ENCODE peak calls at places on chromosomes 16 and 17, in four cellular contexts. Q, B, R and E are unnamed samples.

GRCh38 chr17:40122944-40123810 is 1.4 kb downstream of the MSL1 start:
- DNase-seq in Q (peak; percentile 34), B (peak; percentile 19), R (peak; percentile 55), E (no peak)

GRCh38 chr16:69720822-69721430 is 5.4 kb downstream of the NQO1 start:
- DNase-seq in Q (no peak), B (no peak), R (no peak), E (no peak)

GRCh38 chr16:54280751-54281150 is 5.8 kb downstream of the IRX3 start:
- DNase-seq in Q (no peak), B (peak; percentile 43), R (peak; percentile 37), E (peak; percentile 25)

GRCh38 chr17:65057520-65058075 is 1.1 kb upstream of the GNA13 start:
- DNase-seq in Q (no peak), B (no peak), R (no peak), E (peak; percentile 70)

GRCh38 chr17:43673516-43674323 is 12.0 kb upstream of the MEOX1 start:
- DNase-seq in Q (peak; percentile 11), B (peak; percentile 51), R (peak; percentile 65), E (peak; percentile 90)

GRCh38 chr16:70523621-70524405 is at the start of gene SF3B3:
- DNase-seq in Q (peak; percentile 75), B (peak; percentile 78), R (peak; percentile 72), E (peak; percentile 81)

GRCh38 chr17:39591958-39592954 is 15.5 kb downstream of the NEUROD2 start:
- DNase-seq in Q (no peak), B (no peak), R (peak; percentile 29), E (no peak)

GRCh38 chr17:4358154-4358553 is 8.3 kb downstream of the UBE2G1 start:
- DNase-seq in Q (no peak), B (no peak), R (no peak), E (no peak)

GRCh38 chr16:58426095-58426494 is 33.8 kb downstream of the GINS3 start:
- DNase-seq in Q (no peak), B (peak; percentile 99), R (no peak), E (no peak)

GRCh38 chr17:78258323-78259229 is 27.1 kb downstream of the TMEM235 start:
- DNase-seq in Q (no peak), B (peak; percentile 55), R (no peak), E (no peak)

GRCh38 chr17:80625627-80626026 is 81.0 kb downstream of the RPTOR start:
- DNase-seq in Q (no peak), B (no peak), R (no peak), E (no peak)

GRCh38 chr16:74903095-74903494 is 81.8 kb downstream of the WDR59 start:
- DNase-seq in Q (no peak), B (no peak), R (no peak), E (no peak)

GRCh38 chr16:13108126-13108525 is 206.7 kb downstream of the SHISA9 start:
- DNase-seq in Q (no peak), B (no peak), R (no peak), E (no peak)

GRCh38 chr17:66702106-66702936 is 132.6 kb upstream of the CACNG5 start:
- DNase-seq in Q (no peak), B (no peak), R (no peak), E (no peak)

GRCh38 chr16:65372171-65372570 is 250.3 kb upstream of the CDH11 start:
- DNase-seq in Q (no peak), B (peak; percentile 41), R (no peak), E (no peak)

GRCh38 chr17:77145635-77146632 is 5.2 kb downstream of the SEC14L1 start:
- DNase-seq in Q (no peak), B (peak; percentile 61), R (peak; percentile 91), E (peak; percentile 79)

GRCh38 chr17:77853208-77853977 is 105.1 kb upstream of the TNRC6C start:
- DNase-seq in Q (no peak), B (no peak), R (no peak), E (no peak)

GRCh38 chr17:21239680-21240374 is 13.4 kb downstream of the NATD1 start:
- DNase-seq in Q (no peak), B (peak; percentile 52), R (no peak), E (no peak)

GRCh38 chr17:44766409-44767038 is 7.7 kb downstream of the ADAM11 start:
- DNase-seq in Q (no peak), B (no peak), R (no peak), E (no peak)

GRCh38 chr17:69489303-69489702 is 74.8 kb downstream of the MAP2K6 start:
- DNase-seq in Q (no peak), B (no peak), R (no peak), E (no peak)

GRCh38 chr17:34761646-34762045 is 182.3 kb downstream of the TMEM132E start:
- DNase-seq in Q (no peak), B (peak; percentile 12), R (no peak), E (no peak)

GRCh38 chr17:27327871-27328270 is 34.0 kb downstream of the WSB1 start:
- DNase-seq in Q (no peak), B (no peak), R (no peak), E (no peak)

GRCh38 chr16:16158741-16159374 is 64.4 kb downstream of the ABCC6 start:
- DNase-seq in Q (no peak), B (peak; percentile 26), R (no peak), E (no peak)